ENCODE peak calls at places on chromosome 3, in five cellular contexts. N is heart right ventricle, F is IMR-90, W is heart left ventricle, Y is cardiac muscle cell. C is an unnamed sample. For H3K27me3 and H3K36me3, the result is how much of the 10 kb centered on the place peaks cover.

GRCh38 chr3:37217098-37217849 is 42.9 kb upstream of the LRRFIP2 start:
- DNase-seq in N (no peak), F (no peak), W (no peak), Y (no peak), C (no peak)

GRCh38 chr3:37086918-37087317 is 87.5 kb downstream of the LRRFIP2 start:
- DNase-seq in N (no peak), F (no peak), W (no peak), Y (no peak), C (no peak)

GRCh38 chr3:3031358-3031757 is 78.8 kb downstream of the IL5RA start:
- DNase-seq in N (no peak), F (peak), W (no peak), Y (no peak), C (no peak)

GRCh38 chr3:67947808-67948508 is 293.5 kb upstream of the SUCLG2 start:
- DNase-seq in N (no peak), F (no peak), W (no peak), Y (no peak), C (no peak)

GRCh38 chr3:13105851-13106250 is 32.6 kb upstream of the IQSEC1 start:
- DNase-seq in N (no peak), F (no peak), W (no peak), Y (no peak), C (no peak)

GRCh38 chr3:52788890-52789745 is 5.5 kb upstream of the ITIH3 start:
- DNase-seq in N (no peak), F (no peak), W (no peak), Y (no peak), C (no peak)

GRCh38 chr3:101913173-101913572 is 63.9 kb downstream of the NFKBIZ start:
- DNase-seq in N (no peak), F (peak), W (no peak), Y (no peak), C (peak)

GRCh38 chr3:183449391-183449790 is 21.0 kb upstream of the MCF2L2 start:
- DNase-seq in N (peak), F (peak), W (no peak), Y (peak), C (peak)

GRCh38 chr3:147002721-147003120 is 397.6 kb upstream of the PLSCR5 start:
- DNase-seq in N (no peak), F (no peak), W (no peak), Y (no peak), C (no peak)

GRCh38 chr3:52317601-52318000 is 1.5 kb downstream of the DNAH1 start:
- DNase-seq in N (peak), F (peak), W (peak), Y (peak), C (no peak)

GRCh38 chr3:48595526-48596121 is 495 bp upstream of the COL7A1 start:
- DNase-seq in N (no peak), F (peak), W (no peak), Y (no peak), C (peak)

GRCh38 chr3:61417352-61417751 is 144.0 kb upstream of the PTPRG start:
- DNase-seq in N (no peak), F (no peak), W (no peak), Y (no peak), C (peak)

GRCh38 chr3:143775401-143775970 is 72.8 kb downstream of the SLC9A9 start:
- DNase-seq in N (no peak), F (peak), W (no peak), Y (peak), C (peak)

GRCh38 chr3:184546252-184546651 is 15.3 kb upstream of the EPHB3 start:
- DNase-seq in N (no peak), F (no peak), W (no peak), Y (no peak), C (no peak)

GRCh38 chr3:186417791-186418190 is 55.8 kb upstream of the DGKG start:
- DNase-seq in N (no peak), F (peak), W (no peak), Y (no peak), C (peak)

GRCh38 chr3:41710646-41711388 is 251.1 kb downstream of the ULK4 start:
- DNase-seq in N (no peak), F (peak), W (no peak), Y (no peak), C (peak)

GRCh38 chr3:32778389-32778788 is 39.4 kb upstream of the TRIM71 start:
- DNase-seq in N (no peak), F (no peak), W (no peak), Y (no peak), C (no peak)

GRCh38 chr3:112605285-112605684 is 35.7 kb downstream of the CCDC80 start:
- DNase-seq in N (peak), F (peak), W (no peak), Y (no peak), C (peak)

GRCh38 chr3:136068708-136069107 is 103.2 kb downstream of the PPP2R3A start:
- DNase-seq in N (no peak), F (peak), W (no peak), Y (no peak), C (no peak)

GRCh38 chr3:120425196-120425595 is 25.6 kb downstream of the FSTL1 start:
- DNase-seq in N (no peak), F (no peak), W (no peak), Y (no peak), C (no peak)

GRCh38 chr3:123338021-123338619 is 110.8 kb downstream of the ADCY5 start:
- DNase-seq in N (no peak), F (no peak), W (no peak), Y (no peak), C (no peak)

GRCh38 chr3:32106929-32107362 is 526 bp downstream of the GPD1L start:
- DNase-seq in N (peak), F (no peak), W (peak), Y (no peak), C (no peak)

GRCh38 chr3:115822572-115822971 is 199.3 kb downstream of the GAP43 start:
- DNase-seq in N (no peak), F (peak), W (no peak), Y (no peak), C (no peak)

GRCh38 chr3:5116568-5116967 is 5.5 kb upstream of the ARL8B start:
- DNase-seq in N (no peak), F (no peak), W (no peak), Y (no peak), C (no peak)

GRCh38 chr3:197030379-197031314 is 1.0 kb upstream of the MELTF start:
- DNase-seq in N (no peak), F (no peak), W (no peak), Y (no peak), C (no peak)

GRCh38 chr3:166270428-166270827 is 433.2 kb upstream of the BCHE start:
- DNase-seq in N (no peak), F (peak), W (no peak), Y (no peak), C (no peak)

GRCh38 chr3:64958187-64958586 is 270.4 kb upstream of the ADAMTS9 start:
- DNase-seq in N (peak), F (no peak), W (no peak), Y (no peak), C (no peak)

DNA sequence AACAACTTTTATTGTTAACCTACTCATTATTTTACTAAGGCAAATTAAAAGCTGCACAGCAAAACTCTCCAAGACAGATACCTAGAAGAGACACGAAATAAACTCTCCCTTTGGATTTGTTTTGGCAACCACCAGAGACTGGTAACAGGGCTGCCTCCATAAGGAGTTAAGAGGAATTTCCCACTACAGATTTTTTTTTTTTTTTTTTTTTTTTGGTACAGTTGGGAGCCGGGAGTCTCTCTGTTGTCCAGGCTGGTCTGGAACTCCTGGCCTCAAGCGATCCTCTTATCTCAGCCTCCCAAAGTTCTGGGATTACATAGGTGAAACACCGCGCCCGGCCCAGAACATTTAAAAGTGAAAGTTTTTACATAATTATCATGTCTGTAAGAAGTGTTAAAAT is 73.6 kb upstream of the VGLL4 start:
- DNase-seq in N (no peak), F (peak), W (no peak), Y (no peak), C (peak)
- H3K4me3 ChIP-seq in N (peak), F (no peak), W (no peak), Y (no peak), C (no peak)

GRCh38 chr3:43998374-43998840 is 243.3 kb upstream of the TOPAZ1 start:
- DNase-seq in N (no peak), F (no peak), W (no peak), Y (peak), C (no peak)
- H3K27me3 ChIP-seq in N (under half), F (half or more), W (half or more), Y (half or more), C (under half)

GRCh38 chr3:47120138-47120537 is 43.8 kb downstream of the SETD2 start:
- DNase-seq in N (no peak), F (no peak), W (no peak), Y (no peak), C (no peak)
- H3K36me3 ChIP-seq in N (half or more), F (under half), W (half or more), Y (under half), C (under half)

DNA sequence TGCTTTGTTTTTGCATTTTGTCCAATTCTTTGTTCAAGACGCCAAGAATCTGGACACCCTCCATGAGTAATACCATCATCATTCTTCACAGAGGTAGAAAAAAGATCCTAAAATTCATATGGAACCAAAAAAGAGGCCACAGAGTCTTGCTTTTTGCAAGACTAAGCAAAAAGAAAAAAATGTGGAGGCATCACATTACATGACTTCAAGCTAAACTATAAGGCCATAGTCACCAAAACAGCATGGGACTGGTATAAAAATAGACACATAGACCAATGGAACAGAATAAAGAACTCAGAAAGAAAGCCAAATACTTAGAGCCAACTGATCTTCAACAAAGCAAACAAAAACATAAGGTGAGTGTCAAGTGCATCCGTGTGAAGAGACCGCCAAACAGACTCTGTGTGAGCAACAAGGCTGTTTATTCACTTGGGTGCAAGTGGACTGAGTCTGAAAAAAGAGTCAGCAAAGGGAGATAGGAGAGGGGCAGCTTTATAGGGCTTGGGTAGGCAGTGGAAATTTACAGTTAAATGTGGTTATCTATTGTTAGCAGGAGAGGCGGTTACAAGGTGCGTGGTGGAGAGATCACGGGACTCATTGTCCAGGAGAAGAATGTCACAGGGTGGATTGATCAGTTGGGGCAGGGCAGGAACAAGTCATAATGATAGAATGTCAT is 10.9 kb downstream of the STRIT1 start:
- DNase-seq in N (no peak), F (peak), W (no peak), Y (no peak), C (peak)
- H3K4me3 ChIP-seq in N (no peak), F (no peak), W (no peak), Y (no peak), C (no peak)

GRCh38 chr3:193779933-193780332 is 186.9 kb downstream of the OPA1 start:
- DNase-seq in N (no peak), F (no peak), W (no peak), Y (no peak), C (no peak)
- H3K27me3 ChIP-seq in N (under half), F (half or more), W (under half), Y (under half), C (half or more)

GRCh38 chr3:128804817-128805166 is 74.6 kb upstream of the ACAD9 start:
- DNase-seq in N (no peak), F (no peak), W (no peak), Y (no peak), C (no peak)

GRCh38 chr3:128807186-128807830 is 72.1 kb upstream of the ACAD9 start:
- DNase-seq in N (no peak), F (no peak), W (no peak), Y (no peak), C (no peak)

GRCh38 chr3:128805771-128806170 is 73.6 kb upstream of the ACAD9 start:
- DNase-seq in N (no peak), F (peak), W (no peak), Y (no peak), C (peak)

GRCh38 chr3:128806588-128806987 is 72.8 kb upstream of the ACAD9 start:
- DNase-seq in N (no peak), F (no peak), W (no peak), Y (no peak), C (no peak)

GRCh38 chr3:128808672-128809071 is 70.7 kb upstream of the ACAD9 start:
- DNase-seq in N (no peak), F (no peak), W (no peak), Y (no peak), C (no peak)
- H3K36me3 ChIP-seq in N (half or more), F (half or more), W (half or more), Y (under half), C (half or more)

GRCh38 chr3:71779674-71780377 is 5.1 kb downstream of the PROK2 start:
- DNase-seq in N (no peak), F (no peak), W (no peak), Y (no peak), C (no peak)
- H3K4me3 ChIP-seq in N (no peak), F (no peak), W (no peak), Y (no peak), C (no peak)

DNA sequence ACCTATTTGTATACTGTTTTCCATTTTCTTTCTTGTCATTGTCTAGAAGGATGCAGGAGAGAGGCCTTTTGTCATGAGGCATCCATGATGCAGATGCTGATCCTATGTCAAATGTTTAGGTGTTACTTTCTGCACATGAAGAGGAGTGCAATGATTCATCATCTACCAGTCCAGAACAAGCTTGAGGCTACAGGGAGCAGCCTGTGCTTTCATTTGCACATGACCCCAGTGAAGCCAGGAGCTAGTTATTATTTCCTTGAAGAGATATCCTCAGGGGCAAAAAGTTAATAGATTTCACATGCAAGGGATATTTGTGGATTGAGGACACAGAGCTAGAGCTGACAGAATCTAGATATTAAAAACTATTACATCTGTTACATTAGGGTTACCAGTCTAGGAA is 204.4 kb upstream of the TGFBR2 start:
- DNase-seq in N (peak), F (peak), W (no peak), Y (no peak), C (no peak)
- H3K27me3 ChIP-seq in N (under half), F (under half), W (under half), Y (under half), C (under half)

DNA sequence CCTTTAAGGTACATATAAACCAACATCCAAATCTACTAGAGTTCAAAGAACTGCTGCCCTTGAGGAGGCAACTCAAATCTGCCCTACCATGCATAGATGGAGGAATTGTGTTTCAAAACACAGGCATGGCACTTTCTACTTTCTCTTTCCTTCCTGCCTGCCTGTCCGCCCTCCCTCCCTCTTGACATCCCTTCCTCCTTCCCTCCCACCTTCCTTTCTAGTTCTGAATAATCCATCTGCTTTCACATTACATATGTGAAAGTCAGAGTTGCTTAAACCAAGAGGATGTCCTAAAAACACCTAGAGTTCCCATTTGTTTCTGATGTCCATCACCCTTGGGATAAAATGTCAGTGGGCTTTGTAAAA is 537.6 kb downstream of the FOXP1 start:
- DNase-seq in N (no peak), F (no peak), W (no peak), Y (no peak), C (no peak)
- H3K36me3 ChIP-seq in N (half or more), F (half or more), W (half or more), Y (under half), C (half or more)

DNA sequence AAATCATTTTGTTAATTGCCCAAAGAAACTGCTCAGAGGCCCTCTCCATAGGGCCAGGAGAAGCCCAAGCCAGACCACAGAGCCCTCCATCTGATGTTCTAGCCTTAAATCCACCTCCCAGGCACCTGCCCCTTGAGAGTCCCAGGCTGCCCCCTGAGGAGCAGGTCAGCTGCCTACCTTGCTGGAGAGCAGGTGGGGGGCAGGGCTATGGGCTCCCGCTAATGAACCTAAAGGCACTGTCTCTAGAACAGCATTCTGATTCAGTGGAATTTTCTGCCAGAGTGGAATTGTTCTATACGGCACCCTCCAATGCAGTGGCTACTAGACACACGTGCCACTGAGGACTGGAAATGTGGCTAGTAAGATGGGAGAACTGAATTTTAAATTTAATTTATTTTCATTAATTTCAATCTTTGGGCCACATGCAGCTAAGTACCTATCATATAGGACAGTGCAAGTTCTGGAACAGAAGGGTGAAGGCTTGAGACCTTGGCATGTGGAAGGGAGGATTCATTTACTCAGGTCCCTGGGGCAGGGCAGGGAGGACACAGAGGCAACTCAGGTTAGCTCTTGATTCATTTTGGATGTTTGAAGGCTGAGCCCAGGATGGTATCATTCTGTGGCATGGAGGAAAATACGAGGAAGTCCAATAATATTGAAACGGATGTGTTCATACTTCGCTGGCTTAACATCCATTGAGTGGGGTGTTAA is 11.4 kb downstream of the AMOTL2 start:
- DNase-seq in N (no peak), F (no peak), W (peak), Y (no peak), C (no peak)
- H3K4me3 ChIP-seq in N (no peak), F (no peak), W (no peak), Y (no peak), C (no peak)

C was measured in brain microvascular endothelial cell.